ENCODE peak calls at places on chromosomes 13 and 19, in four cellular contexts. T is cardiac fibroblast, F is brain microvascular endothelial cell, U is stomach. M is an unnamed sample.

GRCh38 chr19:3115411-3115810 is 20.4 kb upstream of the GNA15 start:
- DNase-seq in T (no peak), F (no peak), U (no peak), M (no peak)

GRCh38 chr13:100530645-100531044 is 57.9 kb downstream of the GGACT start:
- DNase-seq in T (no peak), F (no peak), U (no peak), M (peak; percentile 66)

GRCh38 chr13:109140777-109141354 is 511.5 kb downstream of the MYO16 start:
- DNase-seq in T (no peak), F (no peak), U (no peak), M (no peak)

GRCh38 chr13:109871018-109871370 is 84.6 kb upstream of the IRS2 start:
- DNase-seq in T (no peak), F (peak; percentile 23), U (no peak), M (no peak)

GRCh38 chr19:50300814-50301606 is 28.2 kb downstream of the KCNC3 start:
- DNase-seq in T (peak; percentile 62), F (peak; percentile 76), U (no peak), M (peak; percentile 84)

GRCh38 chr13:48235100-48235813 is 2.3 kb downstream of the ITM2B start:
- DNase-seq in T (no peak), F (no peak), U (peak; percentile 53), M (peak; percentile 40)

GRCh38 chr19:48623556-48624066 is 4.3 kb downstream of the SPHK2 start:
- DNase-seq in T (no peak), F (no peak), U (no peak), M (peak; percentile 26)

GRCh38 chr19:3080281-3080680 is 13.9 kb upstream of the GNA11 start:
- DNase-seq in T (no peak), F (peak; percentile 36), U (no peak), M (peak; percentile 42)

GRCh38 chr19:56748443-56748842 is 76.9 kb upstream of the ZNF835 start:
- DNase-seq in T (peak; percentile 32), F (peak; percentile 7), U (no peak), M (peak; percentile 20)

GRCh38 chr19:1744822-1745563 is 8.3 kb upstream of the ONECUT3 start:
- DNase-seq in T (no peak), F (no peak), U (no peak), M (no peak)
- H3K4me3 ChIP-seq in T (no peak overlapping the region), F (no peak overlapping the region), U (no peak overlapping the region), M (no peak overlapping the region)

GRCh38 chr19:30369833-30370232 is 2.4 kb upstream of the ZNF536 start:
- DNase-seq in T (no peak), F (no peak), U (no peak), M (no peak)

GRCh38 chr19:30373593-30373992 is 1.4 kb downstream of the ZNF536 start:
- DNase-seq in T (no peak), F (no peak), U (peak; percentile 7), M (no peak)

GRCh38 chr19:30374791-30375650 is 2.8 kb downstream of the ZNF536 start:
- DNase-seq in T (no peak), F (no peak), U (peak; percentile 21), M (peak; percentile 45)

GRCh38 chr19:30371157-30371845 is 883 bp upstream of the ZNF536 start:
- DNase-seq in T (no peak), F (no peak), U (peak; percentile 3), M (no peak)

GRCh38 chr19:30371960-30372824 is at the start of gene ZNF536:
- DNase-seq in T (no peak), F (no peak), U (peak; percentile 14), M (no peak)
- TF ChIP-seq CTCF in T (no peak), F (no peak), U (no peak), M (no peak)

GRCh38 chr13:106797081-106797640 is 229.2 kb upstream of the ARGLU1 start:
- DNase-seq in T (no peak), F (no peak), U (no peak), M (no peak)

GRCh38 chr13:106799731-106800335 is 231.9 kb upstream of the ARGLU1 start:
- DNase-seq in T (no peak), F (no peak), U (no peak), M (no peak)

GRCh38 chr13:106796280-106797047 is 228.5 kb upstream of the ARGLU1 start:
- DNase-seq in T (no peak), F (no peak), U (no peak), M (no peak)

GRCh38 chr13:106794131-106794530 is 226.2 kb upstream of the ARGLU1 start:
- DNase-seq in T (no peak), F (no peak), U (no peak), M (no peak)

DNA sequence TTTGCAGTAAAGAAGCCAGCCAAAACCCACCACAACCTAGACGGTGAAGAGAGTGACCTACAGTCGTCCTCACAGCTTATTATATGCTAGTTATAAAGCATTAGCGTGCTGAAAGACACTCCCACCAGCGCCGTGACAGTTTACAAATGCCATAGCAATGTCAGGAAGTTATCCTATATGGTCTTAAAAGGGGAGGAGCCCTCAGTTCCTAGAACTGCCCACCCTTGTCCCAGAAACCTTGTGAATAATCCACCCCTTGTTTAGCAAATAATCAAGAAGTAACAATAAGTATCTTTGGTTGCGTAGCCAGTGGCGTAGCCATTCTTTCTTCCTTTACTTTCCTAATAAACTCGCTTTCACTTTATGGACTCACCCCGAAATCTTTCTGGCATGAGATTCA is 227.9 kb upstream of the ARGLU1 start:
- DNase-seq in T (no peak), F (peak; percentile 4), U (no peak), M (no peak)
- H3K4me3 ChIP-seq in T (peak overlapping the region; percentile 2), F (peak overlapping the region; percentile 35), U (peak overlapping the region; percentile 28), M (no peak overlapping the region)

GRCh38 chr19:34276614-34277013 is 22.3 kb downstream of the GARRE1 start:
- DNase-seq in T (no peak), F (no peak), U (no peak), M (no peak)

GRCh38 chr19:34278783-34279182 is 24.4 kb downstream of the GARRE1 start:
- DNase-seq in T (no peak), F (no peak), U (no peak), M (no peak)

GRCh38 chr19:34275705-34276104 is 21.4 kb downstream of the GARRE1 start:
- DNase-seq in T (no peak), F (no peak), U (no peak), M (no peak)

GRCh38 chr19:34274827-34275625 is 20.7 kb downstream of the GARRE1 start:
- DNase-seq in T (peak; percentile 92), F (peak; percentile 45), U (no peak), M (peak; percentile 59)

GRCh38 chr19:34277244-34277643 is 22.9 kb downstream of the GARRE1 start:
- DNase-seq in T (no peak), F (no peak), U (no peak), M (no peak)
- TF ChIP-seq CTCF in T (no peak), F (no peak), U (no peak), M (no peak)

DNA sequence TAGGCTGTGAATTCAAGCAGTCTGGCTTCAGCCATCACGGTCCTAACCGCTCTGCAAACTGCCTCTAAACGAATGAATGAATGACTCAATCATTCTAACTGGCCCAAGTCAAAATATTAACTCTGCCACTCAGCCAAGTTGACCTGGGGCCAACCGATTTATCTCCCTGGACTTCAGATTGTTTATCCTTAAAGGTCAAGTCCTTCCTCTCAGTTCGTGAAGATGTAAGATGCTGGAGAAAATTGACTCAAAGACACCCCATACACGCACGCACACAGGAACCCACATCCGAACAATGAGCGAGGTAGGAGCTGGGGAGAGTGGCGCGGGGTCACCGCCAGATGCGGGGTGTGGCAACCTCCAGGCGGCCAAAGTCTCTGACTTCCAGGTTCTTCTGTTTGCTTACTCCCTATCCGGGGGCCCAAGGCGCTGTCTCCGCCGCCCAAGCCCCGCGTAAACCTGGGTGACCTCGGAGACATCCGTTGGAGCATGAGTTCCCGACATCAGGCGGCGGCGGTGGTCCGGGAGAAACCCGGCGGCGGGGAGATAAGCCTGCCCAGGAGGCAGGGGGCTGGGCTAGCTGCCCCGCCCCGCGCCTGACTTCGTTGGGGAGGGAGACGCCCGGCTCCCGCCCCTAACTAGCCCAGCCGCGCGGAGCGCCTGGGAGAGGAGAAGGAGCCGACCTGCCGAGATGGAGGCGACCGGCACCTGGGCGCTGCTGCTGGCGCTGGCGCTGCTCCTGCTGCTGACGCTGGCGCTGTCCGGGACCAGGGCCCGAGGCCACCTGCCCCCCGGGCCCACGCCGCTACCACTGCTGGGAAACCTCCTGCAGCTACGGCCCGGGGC is at the start of gene CYP2S1:
- DNase-seq in T (no peak), F (no peak), U (peak; percentile 72), M (no peak)
- H3K4me3 ChIP-seq in T (peak within 1 kb of the TSS; percentile 22), F (peak within 1 kb of the TSS; percentile 30), U (peak within 1 kb of the TSS; percentile 56), M (peak within 1 kb of the TSS; percentile 36)

M was measured in foreskin fibroblast.